ENCODE peak calls at places on chromosomes 2 and 18, in ten cellular contexts. S is bronchial epithelial cell, A is cardiac fibroblast, C is IMR-90, P is OCI-LY7, K is foreskin fibroblast, X is uterus, I is right lobe of liver, L is AG04450, O is HCT116. U is an unnamed sample.

GRCh38 chr2:171703574-171704347 is 16.5 kb downstream of the DYNC1I2 start:
- DNase-seq in A (peak; percentile 68), I (no peak), X (no peak), C (peak; percentile 56), S (peak; percentile 55), K (peak; percentile 66), L (no peak), O (peak; percentile 29), P (peak; percentile 56), U (no peak)

GRCh38 chr2:98308532-98308931 is 37.7 kb upstream of the CNGA3 start:
- DNase-seq in K (peak; percentile 6), P (no peak), C (no peak), A (no peak), L (no peak), I (no peak), O (no peak), S (no peak), X (no peak), U (no peak)

GRCh38 chr2:173500953-173501352 is 146.3 kb downstream of the CDCA7 start:
- DNase-seq in A (no peak), C (no peak), S (no peak), L (no peak), K (no peak), P (no peak), X (no peak), O (no peak), I (no peak), U (no peak)

GRCh38 chr2:113218283-113219091 is 44.7 kb downstream of the PSD4 start:
- DNase-seq in X (no peak), K (peak; percentile 53), S (no peak), P (no peak), A (peak; percentile 25), I (peak; percentile 91), L (no peak), C (no peak), O (no peak), U (no peak)

GRCh38 chr2:53509827-53510785 is 257.5 kb upstream of the CHAC2 start:
- DNase-seq in L (no peak), O (no peak), P (no peak), C (no peak), S (no peak), X (no peak), K (no peak), I (no peak), A (no peak), U (no peak)

GRCh38 chr2:216555274-216555673 is 56.6 kb downstream of the RPL37A start:
- DNase-seq in X (no peak), C (no peak), K (peak; percentile 75), I (no peak), P (no peak), A (peak; percentile 53), O (no peak), L (no peak), S (no peak), U (no peak)

GRCh38 chr18:34807106-34807796 is 97.2 kb downstream of the DTNA start:
- DNase-seq in I (no peak), C (no peak), O (peak; percentile 76), K (no peak), L (no peak), P (no peak), S (peak; percentile 41), A (no peak), X (no peak), U (no peak)

GRCh38 chr18:33116376-33116775 is 324.1 kb downstream of the CCDC178 start:
- DNase-seq in S (peak; percentile 80), P (no peak), X (no peak), A (peak; percentile 15), C (no peak), L (no peak), I (no peak), O (no peak), K (no peak), U (no peak)

GRCh38 chr2:238285653-238286082 is 2.7 kb downstream of the PER2 start:
- DNase-seq in C (peak; percentile 94), P (no peak), I (peak; percentile 92), K (peak; percentile 95), X (peak; percentile 86), O (no peak), A (peak; percentile 98), S (peak; percentile 97), L (peak; percentile 85), U (peak; percentile 81)
- H3K4me3 ChIP-seq in C (no peak overlapping the region), P (no peak overlapping the region), I (no peak overlapping the region), K (peak overlapping the region; percentile 6), X (no peak overlapping the region), O (no peak overlapping the region), A (no peak overlapping the region), S (peak overlapping the region; percentile 1), L (peak overlapping the region; percentile 34), U (no peak overlapping the region)

GRCh38 chr2:44935854-44936185 is 5.7 kb upstream of the SIX3 start:
- DNase-seq in I (no peak), P (no peak), S (no peak), L (no peak), A (no peak), C (no peak), O (no peak), X (no peak), K (no peak), U (no peak)

GRCh38 chr2:44937688-44938240 is 3.7 kb upstream of the SIX3 start:
- DNase-seq in O (peak; percentile 57), P (no peak), L (no peak), X (no peak), I (no peak), S (no peak), C (no peak), A (no peak), K (no peak), U (no peak)

GRCh38 chr2:44934962-44935853 is 6.3 kb upstream of the SIX3 start:
- DNase-seq in I (no peak), C (no peak), P (no peak), S (no peak), O (no peak), A (no peak), X (no peak), K (no peak), L (no peak), U (no peak)

GRCh38 chr2:44936715-44937687 is 4.5 kb upstream of the SIX3 start:
- DNase-seq in S (no peak), I (no peak), P (no peak), X (no peak), O (no peak), L (no peak), A (no peak), C (no peak), K (no peak), U (no peak)

DNA sequence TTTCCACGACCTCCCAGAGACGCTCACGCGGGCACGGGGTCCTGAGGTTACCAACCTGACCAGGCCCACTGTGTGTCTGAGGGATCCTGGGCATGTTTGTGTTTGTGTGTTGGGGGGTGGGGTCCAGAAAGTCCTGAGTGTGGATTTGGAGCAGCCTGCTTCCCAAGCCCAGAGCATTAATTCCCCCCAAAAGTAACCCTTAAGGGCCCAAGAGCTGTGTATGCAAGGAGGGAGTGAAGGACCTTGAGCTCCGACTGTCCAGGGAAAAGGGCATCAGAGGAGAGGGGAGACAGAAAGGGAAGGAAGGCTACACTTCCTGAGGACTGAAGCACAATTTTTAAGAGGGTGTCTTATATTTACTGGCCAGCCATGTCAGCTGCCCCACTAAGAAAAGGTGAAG is 5.2 kb upstream of the SIX3 start:
- DNase-seq in S (no peak), L (no peak), P (no peak), I (no peak), X (no peak), O (no peak), K (no peak), A (no peak), C (no peak), U (no peak)
- H3K4me3 ChIP-seq in S (no peak overlapping the region), L (no peak overlapping the region), P (no peak overlapping the region), I (no peak overlapping the region), X (no peak overlapping the region), O (no peak overlapping the region), K (no peak overlapping the region), A (no peak overlapping the region), C (no peak overlapping the region), U (no peak overlapping the region)

GRCh38 chr2:161239416-161240109 is 68.7 kb upstream of the PSMD14 start:
- DNase-seq in X (no peak), K (no peak), O (no peak), L (no peak), A (no peak), I (no peak), S (no peak), C (no peak), P (no peak), U (no peak)
- H3K4me3 ChIP-seq in X (no peak overlapping the region), K (no peak overlapping the region), O (no peak overlapping the region), L (no peak overlapping the region), A (no peak overlapping the region), I (no peak overlapping the region), S (no peak overlapping the region), C (no peak overlapping the region), P (no peak overlapping the region), U (no peak overlapping the region)

GRCh38 chr2:222287862-222288479 is 10.8 kb downstream of the PAX3 start:
- DNase-seq in A (no peak), I (no peak), S (no peak), L (no peak), X (no peak), P (no peak), K (no peak), C (no peak), O (no peak), U (no peak)

GRCh38 chr2:222290371-222290690 is 8.5 kb downstream of the PAX3 start:
- DNase-seq in C (no peak), A (no peak), P (no peak), K (no peak), S (no peak), X (no peak), I (no peak), O (no peak), L (no peak), U (no peak)

GRCh38 chr2:222290691-222291484 is 7.9 kb downstream of the PAX3 start:
- DNase-seq in C (no peak), I (no peak), K (peak; percentile 90), O (no peak), P (no peak), L (no peak), X (no peak), S (no peak), A (no peak), U (no peak)

GRCh38 chr2:222288590-222289279 is 10.1 kb downstream of the PAX3 start:
- DNase-seq in L (no peak), O (no peak), I (no peak), P (no peak), A (no peak), C (no peak), X (no peak), K (no peak), S (no peak), U (no peak)

DNA sequence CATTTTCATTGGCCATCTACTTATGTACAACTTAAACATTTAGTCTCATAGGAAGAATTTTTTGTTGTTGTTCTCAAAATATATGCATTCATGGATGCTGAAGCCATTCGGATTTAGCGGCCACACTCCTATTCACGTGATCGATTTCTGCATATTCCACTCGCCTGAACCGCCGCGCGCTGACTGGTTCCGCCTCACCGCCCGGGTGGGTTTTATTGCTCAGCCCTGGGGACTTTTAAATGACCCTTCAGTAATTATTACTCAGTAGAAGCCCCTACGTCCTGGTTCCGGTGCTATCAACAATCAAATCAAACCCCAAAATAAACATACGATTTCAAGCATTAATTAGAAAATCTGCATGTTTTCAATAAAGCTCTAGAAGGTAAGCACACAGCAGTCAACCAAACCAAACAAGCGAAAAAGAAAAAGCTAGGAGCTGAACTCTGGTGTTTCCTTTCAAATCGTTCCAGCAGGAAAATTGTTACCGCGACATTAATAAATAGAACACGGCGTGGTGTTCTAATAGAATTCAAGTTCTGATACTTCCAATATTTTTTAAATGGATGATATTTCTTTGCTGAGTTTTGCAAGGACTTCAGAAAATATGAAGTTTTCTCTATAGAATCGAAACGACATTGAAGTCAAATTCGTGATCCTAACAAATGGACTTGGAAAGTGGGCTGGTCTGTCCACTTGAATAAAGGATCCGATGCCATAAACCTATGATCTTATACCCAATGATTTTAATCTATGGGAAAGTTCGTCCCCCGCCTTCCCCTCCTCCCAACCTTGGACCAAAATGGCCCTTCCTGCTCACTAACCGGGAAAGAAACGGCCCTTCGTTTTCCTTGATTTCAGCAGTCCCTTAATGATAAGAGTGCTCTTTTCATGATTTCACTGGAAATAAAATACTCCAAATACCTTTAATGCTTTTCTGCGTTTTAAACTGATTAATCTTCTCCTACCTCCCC is 9.2 kb downstream of the PAX3 start:
- DNase-seq in P (no peak), X (no peak), S (no peak), L (no peak), O (no peak), C (no peak), A (no peak), K (no peak), I (no peak), U (no peak)
- H3K4me3 ChIP-seq in P (no peak overlapping the region), X (no peak overlapping the region), S (no peak overlapping the region), L (no peak overlapping the region), O (no peak overlapping the region), C (no peak overlapping the region), A (no peak overlapping the region), K (no peak overlapping the region), I (no peak overlapping the region), U (no peak overlapping the region)